ENCODE peak calls at places on chromosome 6, in eight cellular contexts. M, B, S, C, V, D, Z and U are unnamed samples.

GRCh38 chr6:20490591-20490990 is 43.7 kb upstream of the CDKAL1 start:
- DNase-seq in M (no peak), B (no peak), S (no peak), C (no peak), V (no peak), D (no peak), Z (no peak), U (no peak)

GRCh38 chr6:26200918-26201721 is 113.9 kb downstream of the HFE start:
- DNase-seq in M (peak; percentile 67), B (no peak), S (no peak), C (no peak), V (no peak), D (no peak), Z (no peak), U (no peak)

GRCh38 chr6:44725070-44725469 is 337.6 kb downstream of the CDC5L start:
- DNase-seq in M (no peak), B (no peak), S (no peak), C (no peak), V (no peak), D (no peak), Z (no peak), U (no peak)

GRCh38 chr6:45736134-45736533 is 279.5 kb downstream of the CLIC5 start:
- DNase-seq in M (no peak), B (no peak), S (no peak), C (no peak), V (no peak), D (no peak), Z (no peak), U (no peak)

GRCh38 chr6:1321715-1322114 is 9.8 kb downstream of the FOXQ1 start:
- DNase-seq in M (no peak), B (no peak), S (no peak), C (no peak), V (no peak), D (no peak), Z (no peak), U (no peak)

GRCh38 chr6:107209406-107209939 is 94.2 kb upstream of the BEND3 start:
- DNase-seq in M (no peak), B (no peak), S (no peak), C (no peak), V (no peak), D (no peak), Z (no peak), U (no peak)

GRCh38 chr6:158457616-158458278 is 102.1 kb upstream of the TMEM181 start:
- DNase-seq in M (no peak), B (no peak), S (no peak), C (no peak), V (no peak), D (no peak), Z (no peak), U (no peak)

GRCh38 chr6:31375699-31376098 is 18.7 kb upstream of the HLA-B start:
- DNase-seq in M (no peak), B (no peak), S (no peak), C (no peak), V (no peak), D (no peak), Z (no peak), U (no peak)

GRCh38 chr6:136693090-136693489 is 99.2 kb downstream of the MAP3K5 start:
- DNase-seq in M (no peak), B (no peak), S (no peak), C (no peak), V (no peak), D (no peak), Z (no peak), U (no peak)

GRCh38 chr6:161429921-161430490 is 156.1 kb upstream of the AGPAT4 start:
- DNase-seq in M (no peak), B (no peak), S (no peak), C (no peak), V (no peak), D (no peak), Z (no peak), U (no peak)

GRCh38 chr6:81981812-81982211 is 229.3 kb upstream of the TENT5A start:
- DNase-seq in M (no peak), B (peak; percentile 43), S (no peak), C (no peak), V (no peak), D (no peak), Z (no peak), U (no peak)

GRCh38 chr6:2900221-2900807 is 2.8 kb downstream of the SERPINB9 start:
- DNase-seq in M (no peak), B (no peak), S (no peak), C (no peak), V (no peak), D (no peak), Z (no peak), U (no peak)

GRCh38 chr6:45657243-45657642 is 279.5 kb upstream of the SUPT3H start:
- DNase-seq in M (no peak), B (no peak), S (no peak), C (no peak), V (no peak), D (no peak), Z (no peak), U (no peak)

GRCh38 chr6:105310371-105310770 is 92.5 kb downstream of the PREP start:
- DNase-seq in M (no peak), B (no peak), S (no peak), C (no peak), V (no peak), D (no peak), Z (no peak), U (no peak)

GRCh38 chr6:160300076-160300695 is 41.6 kb upstream of the SLC22A2 start:
- DNase-seq in M (peak; percentile 34), B (no peak), S (no peak), C (no peak), V (no peak), D (no peak), Z (no peak), U (no peak)
- H3K4me3 ChIP-seq in M (no peak overlapping the region), B (no peak overlapping the region), S (no peak overlapping the region), C (no peak overlapping the region), V (no peak overlapping the region), D (no peak overlapping the region), Z (no peak overlapping the region), U (no peak overlapping the region)

GRCh38 chr6:116099036-116099435 is 1.6 kb upstream of the NT5DC1 start:
- DNase-seq in M (no peak), B (no peak), S (no peak), C (no peak), V (no peak), D (no peak), Z (no peak), U (no peak)
- H3K27ac ChIP-seq in M (no peak overlapping the region), B (no peak overlapping the region), S (no peak overlapping the region), C (peak overlapping the region; percentile 10), V (no peak overlapping the region), D (peak overlapping the region; percentile 94), Z (no peak overlapping the region), U (no peak overlapping the region)

GRCh38 chr6:9461161-9461560 is 953.7 kb downstream of the TFAP2A start:
- DNase-seq in M (no peak), B (no peak), S (no peak), C (no peak), V (no peak), D (no peak), Z (no peak), U (no peak)

GRCh38 chr6:9458424-9458823 is 956.5 kb downstream of the TFAP2A start:
- DNase-seq in M (no peak), B (no peak), S (no peak), C (no peak), V (no peak), D (no peak), Z (no peak), U (no peak)

GRCh38 chr6:9455794-9456193 is 959.1 kb downstream of the TFAP2A start:
- DNase-seq in M (no peak), B (no peak), S (no peak), C (no peak), V (no peak), D (no peak), Z (no peak), U (no peak)

GRCh38 chr6:9456241-9456658 is 958.6 kb downstream of the TFAP2A start:
- DNase-seq in M (no peak), B (no peak), S (no peak), C (no peak), V (no peak), D (no peak), Z (no peak), U (no peak)
- H3K4me3 ChIP-seq in M (peak overlapping the region; percentile 8), B (no peak overlapping the region), S (no peak overlapping the region), C (no peak overlapping the region), V (no peak overlapping the region), D (no peak overlapping the region), Z (no peak overlapping the region), U (no peak overlapping the region)

GRCh38 chr6:33747823-33748222 is 1.1 kb upstream of the IP6K3 start:
- DNase-seq in M (no peak), B (no peak), S (no peak), C (no peak), V (no peak), D (no peak), Z (no peak), U (no peak)

GRCh38 chr6:33746651-33747100 is at the start of gene IP6K3:
- DNase-seq in M (no peak), B (no peak), S (peak; percentile 97), C (peak; percentile 91), V (no peak), D (peak; percentile 72), Z (no peak), U (peak; percentile 52)

GRCh38 chr6:33744895-33745546 is 1.7 kb downstream of the IP6K3 start:
- DNase-seq in M (no peak), B (no peak), S (peak; percentile 86), C (no peak), V (no peak), D (no peak), Z (no peak), U (no peak)

GRCh38 chr6:33745558-33745957 is 1.1 kb downstream of the IP6K3 start:
- DNase-seq in M (no peak), B (no peak), S (no peak), C (no peak), V (no peak), D (no peak), Z (no peak), U (no peak)

DNA sequence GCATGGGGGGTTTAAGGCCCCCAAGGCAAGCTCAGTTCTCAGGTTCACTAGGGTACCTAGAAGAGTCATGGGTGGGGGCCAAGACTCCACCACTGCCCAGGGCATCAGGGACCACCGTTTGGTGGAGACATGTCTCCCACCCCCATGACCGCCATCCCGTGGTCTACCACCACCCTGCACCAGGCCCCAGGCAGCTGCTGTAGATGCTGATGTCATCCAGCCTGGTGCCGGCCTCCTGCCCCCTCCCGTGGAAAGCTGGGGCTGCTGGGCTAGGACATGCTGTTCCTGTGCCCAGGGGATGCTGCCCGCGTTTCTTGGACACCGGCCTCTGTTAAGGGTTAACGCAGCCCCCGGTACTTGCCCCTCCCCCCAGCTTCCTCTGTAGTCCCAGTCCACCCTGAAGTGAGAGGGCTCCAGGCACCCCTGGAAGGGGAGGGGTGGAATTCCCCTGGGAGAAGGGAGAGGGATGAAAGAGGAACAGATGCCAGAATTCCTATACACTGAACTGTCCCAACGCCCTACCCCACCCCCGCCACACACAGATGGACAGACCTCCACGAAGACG is 587 bp downstream of the IP6K3 start:
- DNase-seq in M (peak; percentile 42), B (no peak), S (peak; percentile 96), C (peak; percentile 82), V (peak; percentile 54), D (peak; percentile 65), Z (no peak), U (peak; percentile 88)
- H3K27ac ChIP-seq in M (no peak overlapping the region), B (no peak overlapping the region), S (peak overlapping the region; percentile 100), C (peak overlapping the region; percentile 94), V (no peak overlapping the region), D (peak overlapping the region; percentile 95), Z (no peak overlapping the region), U (peak overlapping the region; percentile 88)

DNA sequence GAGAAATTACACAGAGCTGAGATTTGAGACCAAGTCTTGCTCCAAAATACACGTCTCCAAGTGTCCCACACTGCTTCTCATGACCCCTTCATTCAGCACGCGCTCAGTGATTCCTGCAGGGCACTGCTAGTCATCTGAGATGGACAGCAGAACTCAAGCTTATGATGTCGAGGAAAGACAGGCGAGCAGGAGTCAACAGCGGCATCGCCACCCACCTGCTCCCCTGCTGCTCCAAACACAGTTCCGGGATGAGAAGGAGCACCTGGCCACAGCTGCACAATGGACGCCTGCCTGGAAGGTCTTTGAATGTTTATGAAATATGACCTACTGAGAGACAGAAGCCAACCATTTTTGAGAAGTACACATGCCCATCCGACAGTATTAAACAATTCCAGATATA is 16.6 kb downstream of the PDE10A start:
- DNase-seq in M (no peak), B (no peak), S (no peak), C (no peak), V (no peak), D (no peak), Z (no peak), U (no peak)
- H3K4me3 ChIP-seq in M (no peak overlapping the region), B (no peak overlapping the region), S (no peak overlapping the region), C (no peak overlapping the region), V (no peak overlapping the region), D (no peak overlapping the region), Z (no peak overlapping the region), U (no peak overlapping the region)